ENCODE peak calls at places on chromosomes 13 and 19, in five cellular contexts. Z, H, I, C and B are unnamed samples.

GRCh38 chr13:20826810-20827560 is 53.2 kb upstream of the EEF1AKMT1 start:
- DNase-seq in I (no peak), H (no peak), Z (no peak), C (no peak), B (no peak)

GRCh38 chr13:68304287-68304893 is 1074.3 kb upstream of the PCDH9 start:
- DNase-seq in I (no peak), Z (no peak), H (no peak), C (no peak), B (no peak)

GRCh38 chr19:4582980-4583842 is 23.7 kb upstream of the SEMA6B start:
- DNase-seq in H (no peak), Z (no peak), I (no peak), C (no peak), B (no peak)

GRCh38 chr19:48113190-48113917 is 2.7 kb upstream of the PLA2G4C start:
- DNase-seq in C (no peak), H (no peak), I (no peak), Z (no peak), B (no peak)

GRCh38 chr19:27828781-27829275 is 1384.1 kb downstream of the UQCRFS1 start:
- DNase-seq in Z (no peak), C (no peak), H (no peak), I (no peak), B (no peak)

GRCh38 chr19:39299404-39299803 is 3.2 kb downstream of the IFNL1 start:
- DNase-seq in H (no peak), Z (no peak), C (no peak), I (no peak), B (no peak)

GRCh38 chr13:98279473-98280175 is 102.6 kb upstream of the RNF113B start:
- DNase-seq in Z (no peak), I (no peak), H (peak), C (no peak), B (no peak)

GRCh38 chr13:100394005-100394695 is 194.4 kb downstream of the GGACT start:
- DNase-seq in H (no peak), Z (no peak), I (peak), C (no peak), B (no peak)

GRCh38 chr19:23867895-23868294 is 46.8 kb upstream of the ZNF726 start:
- DNase-seq in C (no peak), I (no peak), H (no peak), Z (no peak), B (no peak)

GRCh38 chr13:103161476-103161875 is 95.3 kb upstream of the SLC10A2 start:
- DNase-seq in H (no peak), I (no peak), C (no peak), Z (no peak), B (no peak)

GRCh38 chr19:55275851-55276719 is 3.8 kb downstream of the HSPBP1 start:
- DNase-seq in I (no peak), Z (no peak), H (no peak), C (no peak), B (no peak)

GRCh38 chr19:38037151-38037611 is 130.2 kb downstream of the SIPA1L3 start:
- DNase-seq in C (no peak), Z (no peak), I (no peak), H (no peak), B (peak)

GRCh38 chr13:112733112-112733511 is 43.3 kb downstream of the ATP11A start:
- DNase-seq in H (no peak), I (no peak), Z (no peak), C (peak), B (no peak)

GRCh38 chr13:78827471-78827870 is 168.5 kb upstream of the OBI1 start:
- DNase-seq in I (no peak), Z (no peak), H (no peak), C (no peak), B (no peak)

GRCh38 chr13:67369895-67370660 is 139.9 kb upstream of the PCDH9 start:
- DNase-seq in I (no peak), Z (no peak), H (no peak), C (no peak), B (no peak)

GRCh38 chr13:85816413-85816812 is 17.2 kb upstream of the SLITRK6 start:
- DNase-seq in C (no peak), H (no peak), Z (no peak), I (no peak), B (no peak)

GRCh38 chr13:43359536-43359935 is 336.1 kb downstream of the DNAJC15 start:
- DNase-seq in H (no peak), C (no peak), Z (no peak), I (no peak), B (no peak)